ENCODE peak calls at places on chromosome 19, in ten cellular contexts. Y, C, R, A, M, K, T, B, E and N are unnamed samples.

GRCh38 chr19:18939922-18940775 is 868 bp downstream of the HOMER3 start:
- DNase-seq in Y (no peak), C (peak), R (no peak), A (peak), M (no peak), K (peak), T (no peak), B (no peak), E (peak), N (no peak)

GRCh38 chr19:17881701-17882100 is 10.0 kb downstream of the SLC5A5 start:
- DNase-seq in Y (no peak), C (no peak), R (no peak), A (no peak), M (no peak), K (no peak), T (no peak), B (no peak), E (no peak), N (no peak)

GRCh38 chr19:19568802-19569756 is 31.0 kb downstream of the CILP2 start:
- DNase-seq in Y (no peak), C (no peak), R (peak), A (peak), M (no peak), K (no peak), T (no peak), B (no peak), E (no peak), N (no peak)

GRCh38 chr19:17706750-17707181 is 12.5 kb upstream of the MAP1S start:
- DNase-seq in Y (peak), C (no peak), R (no peak), A (peak), M (no peak), K (no peak), T (no peak), B (no peak), E (no peak), N (no peak)

GRCh38 chr19:50817941-50818858 is 5.4 kb downstream of the KLK1 start:
- DNase-seq in Y (no peak), C (no peak), R (peak), A (peak), M (peak), K (peak), T (peak), B (no peak), E (peak), N (no peak)

GRCh38 chr19:1093811-1094553 is 1.2 kb downstream of the POLR2E start:
- DNase-seq in Y (no peak), C (no peak), R (no peak), A (no peak), M (no peak), K (no peak), T (no peak), B (no peak), E (no peak), N (no peak)

GRCh38 chr19:58482372-58482771 is 6.2 kb downstream of the ZNF446 start:
- DNase-seq in Y (no peak), C (no peak), R (no peak), A (no peak), M (no peak), K (no peak), T (no peak), B (no peak), E (no peak), N (no peak)

GRCh38 chr19:8489591-8490394 is 12.6 kb downstream of the PRAM1 start:
- DNase-seq in Y (no peak), C (no peak), R (no peak), A (no peak), M (peak), K (no peak), T (no peak), B (no peak), E (no peak), N (no peak)

GRCh38 chr19:47652285-47652684 is 43.4 kb downstream of the BICRA start:
- DNase-seq in Y (no peak), C (no peak), R (no peak), A (no peak), M (no peak), K (no peak), T (no peak), B (no peak), E (no peak), N (no peak)

GRCh38 chr19:17348700-17349099 is 11.3 kb downstream of the GTPBP3 start:
- DNase-seq in Y (no peak), C (no peak), R (no peak), A (peak), M (no peak), K (peak), T (no peak), B (no peak), E (peak), N (no peak)

GRCh38 chr19:18644144-18645034 is 7.6 kb downstream of the KLHL26 start:
- DNase-seq in Y (no peak), C (no peak), R (no peak), A (no peak), M (no peak), K (peak), T (no peak), B (no peak), E (no peak), N (no peak)

GRCh38 chr19:35963514-35963913 is 27.3 kb downstream of the LRFN3 start:
- DNase-seq in Y (no peak), C (no peak), R (peak), A (peak), M (no peak), K (peak), T (peak), B (no peak), E (no peak), N (peak)

GRCh38 chr19:2846180-2846935 is 5.1 kb downstream of the ZNF555 start:
- DNase-seq in Y (no peak), C (no peak), R (no peak), A (no peak), M (no peak), K (no peak), T (no peak), B (no peak), E (no peak), N (no peak)

GRCh38 chr19:644363-644762 is 4.7 kb downstream of the FGF22 start:
- DNase-seq in Y (no peak), C (no peak), R (no peak), A (no peak), M (no peak), K (no peak), T (no peak), B (no peak), E (no peak), N (no peak)

GRCh38 chr19:49362048-49362925 is at the start of gene TEAD2:
- DNase-seq in Y (no peak), C (no peak), R (no peak), A (peak), M (no peak), K (peak), T (no peak), B (no peak), E (peak), N (no peak)

GRCh38 chr19:55683449-55684261 is 8.6 kb downstream of the EPN1 start:
- DNase-seq in Y (no peak), C (no peak), R (no peak), A (no peak), M (no peak), K (no peak), T (no peak), B (no peak), E (peak), N (no peak)

GRCh38 chr19:46924874-46925547 is 64.2 kb downstream of the ARHGAP35 start:
- DNase-seq in Y (no peak), C (no peak), R (no peak), A (no peak), M (no peak), K (peak), T (no peak), B (no peak), E (peak), N (peak)

GRCh38 chr19:48751835-48752510 is 468 bp downstream of the FUT1 start:
- DNase-seq in Y (no peak), C (peak), R (no peak), A (no peak), M (no peak), K (no peak), T (no peak), B (no peak), E (no peak), N (no peak)

GRCh38 chr19:55613930-55614710 is 8.7 kb downstream of the ZNF865 start:
- DNase-seq in Y (no peak), C (no peak), R (no peak), A (no peak), M (no peak), K (no peak), T (no peak), B (no peak), E (no peak), N (no peak)